ENCODE peak calls at places on chromosomes 16 and 17, in ten cellular contexts. A is T-cell; K is HAP-1; O is DND-41; Y is hippocampal formation; W is heart right ventricle; P is activated naive CD8-positive, alpha-beta T cell treated with anti-CD3 and anti-CD28 coated beads for 36 hours; D is posterior cingulate gyrus; R is cerebellar cortex; Q is NCI-H345. M is an unnamed sample.
A peak's percentile ranks its signal among the peaks of the same experiment; 100 is the strongest.

GRCh38 chr17:75684249-75684648 is 17.1 kb downstream of the SAP30BP start:
- DNase-seq in W (no peak), D (no peak), K (no peak), R (no peak), Q (no peak), Y (no peak), A (no peak), P (no peak), O (no peak), M (no peak)

GRCh38 chr17:60039096-60039495 is 39.6 kb downstream of the HEATR6 start:
- DNase-seq in Y (no peak), D (no peak), K (no peak), W (no peak), Q (no peak), P (no peak), R (no peak), A (no peak), O (no peak), M (no peak)

GRCh38 chr17:71168083-71168741 is 952.6 kb upstream of the SOX9 start:
- DNase-seq in P (no peak), W (no peak), Y (no peak), A (no peak), K (no peak), Q (peak; percentile 31), R (no peak), D (no peak), O (no peak), M (no peak)

GRCh38 chr17:40417258-40417608 is 463 bp downstream of the TOP2A start:
- DNase-seq in A (no peak), R (peak; percentile 22), D (no peak), K (peak; percentile 19), Y (no peak), P (no peak), O (no peak), Q (peak; percentile 20), W (no peak), M (no peak)

GRCh38 chr16:77223184-77223583 is 24.0 kb downstream of the SYCE1L start:
- DNase-seq in Y (no peak), R (peak; percentile 14), D (no peak), O (peak; percentile 16), W (no peak), K (no peak), Q (no peak), A (no peak), P (peak; percentile 26), M (no peak)

GRCh38 chr16:57204675-57205074 is 18.5 kb downstream of the RSPRY1 start:
- DNase-seq in Q (no peak), O (no peak), K (no peak), W (no peak), R (no peak), Y (no peak), A (no peak), P (no peak), D (no peak), M (no peak)

GRCh38 chr16:14501331-14502255 is 128.5 kb downstream of the PARN start:
- DNase-seq in K (no peak), P (peak; percentile 9), O (no peak), R (peak; percentile 60), W (peak; percentile 84), Q (peak; percentile 4), Y (peak; percentile 73), A (no peak), D (peak; percentile 77), M (peak; percentile 87)

GRCh38 chr16:83933885-83934683 is 19.0 kb upstream of the OSGIN1 start:
- DNase-seq in Y (no peak), R (no peak), Q (no peak), O (no peak), W (no peak), K (no peak), A (no peak), D (no peak), P (no peak), M (no peak)

GRCh38 chr17:45221081-45221996 is at the start of gene FMNL1:
- DNase-seq in Q (peak; percentile 23), P (peak; percentile 68), R (no peak), W (peak; percentile 57), Y (no peak), D (no peak), A (peak; percentile 54), O (peak; percentile 74), K (no peak), M (no peak)

GRCh38 chr16:23334421-23334853 is 32.3 kb downstream of the SCNN1B start:
- DNase-seq in P (no peak), Y (no peak), D (no peak), O (no peak), W (no peak), Q (no peak), K (no peak), R (no peak), A (no peak), M (no peak)

M was measured in NCI-H2171.